ENCODE peak calls at places on chromosomes 11 and 22, in four cellular contexts. F, W, I and L are unnamed samples.

GRCh38 chr11:116792869-116793475 is 1.3 kb upstream of the APOA5 start:
- DNase-seq in F (no peak), W (no peak), I (no peak), L (no peak)

GRCh38 chr11:81967242-81967641 is 766.4 kb downstream of the FAM181B start:
- DNase-seq in F (no peak), W (no peak), I (no peak), L (no peak)

GRCh38 chr11:88183233-88183632 is 8.0 kb upstream of the RAB38 start:
- DNase-seq in F (no peak), W (no peak), I (no peak), L (no peak)

GRCh38 chr11:74417379-74417804 is 19.2 kb upstream of the PGM2L1 start:
- DNase-seq in F (no peak), W (no peak), I (no peak), L (no peak)

GRCh38 chr11:39651857-39652461 is 1807.5 kb downstream of the LRRC4C start:
- DNase-seq in F (no peak), W (no peak), I (no peak), L (no peak)

GRCh38 chr22:33869946-33870345 is 50.3 kb downstream of the LARGE1 start:
- DNase-seq in F (no peak), W (no peak), I (no peak), L (no peak)

GRCh38 chr11:17828311-17828751 is 93.8 kb downstream of the KCNC1 start:
- DNase-seq in F (peak; percentile 19), W (no peak), I (no peak), L (no peak)

GRCh38 chr22:42317691-42318547 is 47.5 kb upstream of the TCF20 start:
- DNase-seq in F (peak; percentile 83), W (no peak), I (no peak), L (no peak)

GRCh38 chr11:22666700-22667439 is 459 bp downstream of the GAS2 start:
- DNase-seq in F (peak; percentile 20), W (no peak), I (no peak), L (no peak)

GRCh38 chr11:31325162-31325561 is 44.4 kb downstream of the DCDC1 start:
- DNase-seq in F (no peak), W (no peak), I (no peak), L (no peak)

GRCh38 chr11:10856689-10857603 is 907 bp downstream of the ZBED5 start:
- DNase-seq in F (peak; percentile 70), W (peak; percentile 73), I (no peak), L (peak; percentile 31)

GRCh38 chr11:119297938-119298337 is 19.0 kb downstream of the MCAM start:
- DNase-seq in F (no peak), W (no peak), I (no peak), L (no peak)

GRCh38 chr11:64268687-64269379 is 15.6 kb downstream of the BAD start:
- DNase-seq in F (peak; percentile 75), W (peak; percentile 79), I (no peak), L (peak; percentile 70)

GRCh38 chr22:17339095-17339693 is 30.1 kb upstream of the CECR2 start:
- DNase-seq in F (no peak), W (no peak), I (no peak), L (no peak)

GRCh38 chr11:72631806-72632731 is 42.2 kb downstream of the PDE2A start:
- DNase-seq in F (no peak), W (peak; percentile 85), I (no peak), L (no peak)

GRCh38 chr22:46047841-46048595 is 71.1 kb upstream of the WNT7B start:
- DNase-seq in F (peak; percentile 16), W (no peak), I (no peak), L (no peak)

GRCh38 chr22:37416806-37417205 is 10.5 kb downstream of the ELFN2 start:
- DNase-seq in F (no peak), W (peak; percentile 11), I (no peak), L (no peak)

GRCh38 chr11:40129276-40129675 is 1330.2 kb downstream of the LRRC4C start:
- DNase-seq in F (no peak), W (no peak), I (no peak), L (peak; percentile 0)

GRCh38 chr11:67406420-67406968 is 2.6 kb downstream of the TBC1D10C start:
- DNase-seq in F (no peak), W (no peak), I (no peak), L (no peak)

GRCh38 chr11:67406969-67407699 is 3.3 kb downstream of the TBC1D10C start:
- DNase-seq in F (no peak), W (peak; percentile 32), I (no peak), L (no peak)

GRCh38 chr11:67404515-67405195 is 772 bp downstream of the TBC1D10C start:
- DNase-seq in F (no peak), W (no peak), I (no peak), L (no peak)

GRCh38 chr11:67405688-67406339 is 1.9 kb downstream of the TBC1D10C start:
- DNase-seq in F (no peak), W (no peak), I (no peak), L (no peak)

GRCh38 chr11:67405196-67405567 is 1.3 kb downstream of the TBC1D10C start:
- DNase-seq in F (no peak), W (no peak), I (no peak), L (no peak)
- TF ChIP-seq POLR2A in F (no peak), W (no peak), I (no peak), L (no peak)

GRCh38 chr11:67607507-67607906 is 771 bp downstream of the NDUFV1 start:
- DNase-seq in F (no peak), W (no peak), I (no peak), L (peak; percentile 43)

GRCh38 chr11:67605231-67606011 is 1.3 kb upstream of the NDUFV1 start:
- DNase-seq in F (no peak), W (peak; percentile 91), I (no peak), L (no peak)

GRCh38 chr11:67608486-67608885 is 1.8 kb downstream of the NDUFV1 start:
- DNase-seq in F (no peak), W (no peak), I (no peak), L (no peak)

GRCh38 chr11:67606150-67606476 is 623 bp upstream of the NDUFV1 start:
- DNase-seq in F (no peak), W (peak; percentile 38), I (no peak), L (no peak)

GRCh38 chr11:67606477-67607295 is at the start of gene NDUFV1:
- DNase-seq in F (peak; percentile 98), W (peak; percentile 98), I (peak; percentile 85), L (peak; percentile 96)
- TF ChIP-seq POLR2A in F (peak; percentile 90), W (peak; percentile 89), I (peak; percentile 53), L (peak; percentile 84)

DNA sequence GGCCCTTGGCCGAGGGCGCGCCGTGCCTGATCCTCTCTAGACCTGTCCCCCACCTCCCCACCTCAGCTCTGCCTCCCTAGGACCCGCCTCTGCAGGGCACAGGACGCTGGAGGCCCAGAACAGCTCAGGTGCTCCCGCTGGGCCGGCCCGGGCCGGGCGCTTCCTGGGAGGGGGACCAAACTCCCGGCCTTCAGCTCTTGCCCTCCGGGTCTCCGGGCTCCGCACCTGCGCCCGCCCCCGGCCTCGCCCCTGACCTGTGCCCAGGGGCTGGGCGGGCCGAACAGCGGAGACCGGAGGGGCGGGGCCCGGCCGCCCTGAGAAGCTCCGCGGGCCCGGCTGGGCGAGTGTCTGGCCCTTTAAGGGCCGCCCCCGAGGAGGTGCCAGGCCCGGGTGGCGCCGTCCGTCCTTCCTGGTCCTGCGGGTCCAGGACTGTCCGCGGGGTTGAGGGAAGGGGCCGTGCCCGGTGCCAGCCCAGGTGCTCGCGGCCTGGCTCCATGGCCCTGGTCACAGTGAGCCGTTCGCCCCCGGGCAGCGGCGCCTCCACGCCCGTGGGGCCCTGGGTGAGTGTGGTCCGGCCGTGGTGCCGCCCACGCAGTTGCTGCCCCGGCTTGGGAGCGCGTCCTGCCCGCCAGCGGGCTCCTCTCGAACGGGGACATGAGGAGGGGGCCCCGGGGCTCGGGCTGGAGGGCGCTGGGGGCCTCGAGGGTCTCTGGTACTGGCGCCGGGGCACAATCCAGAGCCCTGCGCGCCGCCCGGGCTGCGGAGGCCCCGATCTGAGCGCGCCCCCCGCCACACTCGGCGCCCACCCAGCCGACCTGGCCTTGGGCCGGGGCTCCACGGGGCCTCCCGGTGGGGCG is at the start of gene SSH3:
- DNase-seq in F (peak; percentile 90), W (no peak), I (peak; percentile 42), L (peak; percentile 69)
- TF ChIP-seq POLR2A in F (peak; percentile 92), W (no peak), I (no peak), L (no peak)

GRCh38 chr11:78244080-78244479 is 55.4 kb downstream of the USP35 start:
- DNase-seq in F (no peak), W (no peak), I (no peak), L (no peak)
- TF ChIP-seq POLR2A in F (no peak), W (no peak), I (no peak), L (no peak)

DNA sequence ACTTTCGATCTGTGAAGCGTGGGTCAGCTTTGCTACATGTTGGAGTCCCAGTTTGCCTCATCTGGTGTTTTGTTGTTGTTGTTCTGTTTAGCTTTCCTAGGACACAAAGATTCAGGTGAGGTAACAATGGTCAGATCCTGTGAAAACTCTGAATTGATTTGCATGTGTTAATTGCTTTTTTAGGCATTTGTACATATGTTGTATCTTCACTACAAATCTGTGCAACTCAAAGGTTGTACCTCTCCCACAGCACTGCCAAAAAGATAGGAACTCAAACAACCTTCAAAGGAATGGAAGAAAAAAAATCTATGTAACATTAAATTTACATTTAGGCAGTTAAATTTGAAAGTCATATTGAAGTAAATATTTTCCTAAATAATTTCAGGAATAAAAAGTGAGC is 518.5 kb upstream of the TENM4 start:
- DNase-seq in F (no peak), W (no peak), I (no peak), L (no peak)
- TF ChIP-seq POLR2A in F (no peak), W (no peak), I (no peak), L (no peak)

DNA sequence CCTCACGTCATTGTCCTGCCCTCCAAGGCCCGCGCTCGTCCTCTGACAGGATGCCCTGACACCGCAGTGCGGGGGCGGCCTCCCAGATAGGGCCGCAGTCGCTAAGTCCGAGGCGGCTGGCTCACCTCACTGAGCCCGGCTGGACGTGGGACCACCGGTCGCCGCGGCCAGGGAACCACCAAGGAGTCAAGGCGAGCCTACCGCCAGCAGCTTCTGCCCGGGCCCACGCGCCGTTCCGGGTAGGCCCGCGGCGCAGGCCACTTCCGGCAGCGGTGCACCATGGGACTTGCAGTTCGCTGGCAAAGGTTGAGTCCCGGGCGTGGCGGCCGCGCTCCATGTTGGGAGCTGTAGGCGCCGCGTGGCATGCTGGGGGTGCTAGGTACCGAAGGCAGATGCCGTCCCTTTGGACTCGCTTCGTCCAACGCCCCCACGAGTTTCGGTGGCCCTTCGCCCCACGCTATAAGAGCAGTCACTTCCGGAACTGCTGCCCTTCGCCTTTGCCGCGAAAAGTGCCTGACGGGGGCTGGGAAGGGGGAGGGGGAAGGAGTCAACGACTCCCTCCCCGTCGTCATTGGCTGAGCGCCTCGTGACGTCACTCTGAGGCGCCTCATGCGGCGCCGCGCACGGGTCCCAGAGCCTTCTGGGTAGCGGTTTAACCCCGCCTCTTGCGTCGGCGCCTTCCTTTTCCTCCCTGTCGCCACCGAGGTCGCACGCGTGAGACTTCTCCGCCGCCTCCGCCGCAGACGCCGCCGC is at the start of gene RPLP2:
- DNase-seq in F (peak; percentile 98), W (peak; percentile 99), I (peak; percentile 93), L (peak; percentile 98)
- TF ChIP-seq POLR2A in F (peak; percentile 90), W (peak; percentile 93), I (peak; percentile 48), L (peak; percentile 94)

GRCh38 chr11:96242191-96242845 is 100.7 kb downstream of the MAML2 start:
- DNase-seq in F (no peak), W (no peak), I (no peak), L (no peak)

GRCh38 chr11:96238563-96239166 is 104.3 kb downstream of the MAML2 start:
- DNase-seq in F (no peak), W (no peak), I (no peak), L (no peak)

GRCh38 chr11:96246718-96247540 is 96.1 kb downstream of the MAML2 start:
- DNase-seq in F (no peak), W (no peak), I (peak; percentile 63), L (no peak)

GRCh38 chr11:96241351-96241841 is 101.6 kb downstream of the MAML2 start:
- DNase-seq in F (peak; percentile 57), W (no peak), I (no peak), L (no peak)

GRCh38 chr11:96242971-96243647 is 99.9 kb downstream of the MAML2 start:
- DNase-seq in F (peak; percentile 94), W (peak; percentile 96), I (peak; percentile 92), L (peak; percentile 85)
- TF ChIP-seq POLR2A in F (peak; percentile 75), W (peak; percentile 81), I (no peak), L (peak; percentile 17)